ENCODE peak calls at places on chromosomes 3 and 15, in seven cellular contexts. F, N, Q, B, S, T and A are unnamed samples. For H3K27me3, the result is how much of the 10 kb centered on the place peaks cover.

GRCh38 chr3:14485981-14486380 is 54.2 kb downstream of the GRIP2 start:
- DNase-seq in F (no peak), N (no peak), Q (no peak), B (no peak), S (no peak), T (no peak), A (no peak)

GRCh38 chr3:65398953-65399352 is 639.8 kb downstream of the MAGI1 start:
- DNase-seq in F (no peak), N (no peak), Q (no peak), B (no peak), S (no peak), T (no peak), A (no peak)

GRCh38 chr3:49295489-49296058 is 18.5 kb upstream of the C3orf62 start:
- DNase-seq in F (peak), N (no peak), Q (no peak), B (no peak), S (peak), T (peak), A (no peak)

GRCh38 chr3:72310028-72310987 is 525.4 kb upstream of the PROK2 start:
- DNase-seq in F (peak), N (peak), Q (no peak), B (peak), S (no peak), T (peak), A (no peak)

GRCh38 chr3:13494463-13495350 is 14.6 kb downstream of the HDAC11 start:
- DNase-seq in F (peak), N (no peak), Q (no peak), B (no peak), S (peak), T (peak), A (no peak)

GRCh38 chr3:173463250-173463649 is 65.7 kb downstream of the NLGN1 start:
- DNase-seq in F (no peak), N (no peak), Q (no peak), B (no peak), S (no peak), T (no peak), A (no peak)

GRCh38 chr3:113354307-113354706 is 87.0 kb downstream of the CFAP44 start:
- DNase-seq in F (no peak), N (no peak), Q (no peak), B (no peak), S (no peak), T (no peak), A (no peak)

GRCh38 chr15:85024509-85025336 is 43.1 kb downstream of the PDE8A start:
- DNase-seq in F (peak), N (no peak), Q (no peak), B (no peak), S (no peak), T (peak), A (no peak)

GRCh38 chr3:112640864-112641751 is at the start of gene CCDC80:
- DNase-seq in F (peak), N (no peak), Q (peak), B (no peak), S (no peak), T (peak), A (no peak)

GRCh38 chr3:42979044-42979962 is at the start of gene GASK1A:
- DNase-seq in F (no peak), N (peak), Q (peak), B (peak), S (peak), T (peak), A (no peak)

GRCh38 chr3:49552087-49552486 is 2.2 kb upstream of the BSN start:
- DNase-seq in F (no peak), N (no peak), Q (no peak), B (no peak), S (no peak), T (no peak), A (no peak)

GRCh38 chr3:156448300-156448699 is 106.6 kb downstream of the SSR3 start:
- DNase-seq in F (peak), N (no peak), Q (no peak), B (no peak), S (no peak), T (peak), A (no peak)

GRCh38 chr15:88257311-88257901 is 867 bp upstream of the NTRK3 start:
- DNase-seq in F (no peak), N (no peak), Q (no peak), B (no peak), S (peak), T (no peak), A (no peak)

GRCh38 chr3:65894126-65894525 is 144.6 kb downstream of the MAGI1 start:
- DNase-seq in F (no peak), N (no peak), Q (no peak), B (no peak), S (no peak), T (no peak), A (no peak)

GRCh38 chr3:63791974-63792373 is 27.1 kb upstream of the C3orf49 start:
- DNase-seq in F (peak), N (no peak), Q (no peak), B (no peak), S (no peak), T (peak), A (no peak)

GRCh38 chr3:50627407-50628051 is 10.6 kb downstream of the MAPKAPK3 start:
- DNase-seq in F (peak), N (peak), Q (no peak), B (peak), S (peak), T (peak), A (peak)

GRCh38 chr3:21944251-21944650 is 193.2 kb upstream of the ZNF385D start:
- DNase-seq in F (peak), N (no peak), Q (no peak), B (no peak), S (no peak), T (peak), A (no peak)

GRCh38 chr15:90674476-90674875 is 42.7 kb upstream of the BLM start:
- DNase-seq in F (no peak), N (no peak), Q (no peak), B (no peak), S (no peak), T (no peak), A (no peak)

GRCh38 chr15:78047631-78048409 is 29.7 kb downstream of the TBC1D2B start:
- DNase-seq in F (no peak), N (peak), Q (peak), B (no peak), S (no peak), T (peak), A (no peak)

GRCh38 chr3:109382573-109382972 is 45.2 kb upstream of the DPPA4 start:
- DNase-seq in F (no peak), N (no peak), Q (no peak), B (no peak), S (no peak), T (no peak), A (no peak)

GRCh38 chr3:20215636-20216035 is 29.6 kb upstream of the SGO1 start:
- DNase-seq in F (no peak), N (no peak), Q (no peak), B (no peak), S (no peak), T (no peak), A (no peak)

GRCh38 chr3:12895391-12896205 is 54.2 kb upstream of the RPL32 start:
- DNase-seq in F (no peak), N (peak), Q (no peak), B (no peak), S (no peak), T (no peak), A (no peak)

GRCh38 chr3:9088431-9089353 is 125.4 kb upstream of the RAD18 start:
- DNase-seq in F (no peak), N (no peak), Q (no peak), B (no peak), S (peak), T (peak), A (no peak)

GRCh38 chr3:12766541-12766940 is 7.5 kb upstream of the TMEM40 start:
- DNase-seq in F (no peak), N (no peak), Q (no peak), B (no peak), S (no peak), T (no peak), A (no peak)

GRCh38 chr3:71492566-71492965 is 91.0 kb downstream of the FOXP1 start:
- DNase-seq in F (no peak), N (no peak), Q (no peak), B (no peak), S (no peak), T (no peak), A (no peak)

GRCh38 chr3:72907131-72907697 is 19.4 kb downstream of the GXYLT2 start:
- DNase-seq in F (no peak), N (no peak), Q (peak), B (peak), S (peak), T (peak), A (no peak)

GRCh38 chr3:53798144-53798543 is 48.1 kb downstream of the CHDH start:
- DNase-seq in F (no peak), N (no peak), Q (no peak), B (no peak), S (no peak), T (no peak), A (no peak)

GRCh38 chr15:52727825-52728224 is 48.6 kb upstream of the ATOSA start:
- DNase-seq in F (no peak), N (no peak), Q (no peak), B (no peak), S (no peak), T (no peak), A (no peak)

GRCh38 chr3:177713921-177714900 is 516.9 kb upstream of the TBL1XR1 start:
- DNase-seq in F (no peak), N (no peak), Q (no peak), B (no peak), S (no peak), T (no peak), A (no peak)

GRCh38 chr3:54121404-54122045 is 827 bp upstream of the CACNA2D3 start:
- DNase-seq in F (no peak), N (no peak), Q (no peak), B (no peak), S (peak), T (peak), A (no peak)

GRCh38 chr15:90598053-90598577 is 68.4 kb downstream of the CRTC3 start:
- DNase-seq in F (no peak), N (peak), Q (peak), B (peak), S (peak), T (peak), A (no peak)

GRCh38 chr15:95620934-95621579 is 709.4 kb upstream of the NR2F2 start:
- DNase-seq in F (no peak), N (no peak), Q (no peak), B (no peak), S (no peak), T (peak), A (no peak)

GRCh38 chr15:95131071-95131683 is 899.8 kb downstream of the MCTP2 start:
- DNase-seq in F (no peak), N (peak), Q (no peak), B (no peak), S (peak), T (peak), A (no peak)

GRCh38 chr3:11807651-11808050 is 39.0 kb downstream of the TAMM41 start:
- DNase-seq in F (no peak), N (no peak), Q (no peak), B (no peak), S (no peak), T (no peak), A (no peak)

GRCh38 chr15:74901612-74902063 is 5.0 kb downstream of the FAM219B start:
- DNase-seq in F (peak), N (peak), Q (peak), B (peak), S (peak), T (peak), A (no peak)

GRCh38 chr3:169668957-169669681 is 5.6 kb upstream of the MECOM start:
- DNase-seq in F (peak), N (no peak), Q (peak), B (peak), S (peak), T (peak), A (peak)

GRCh38 chr15:80160570-80161156 is 7.9 kb downstream of the FAH start:
- DNase-seq in F (peak), N (peak), Q (no peak), B (peak), S (peak), T (peak), A (no peak)

DNA sequence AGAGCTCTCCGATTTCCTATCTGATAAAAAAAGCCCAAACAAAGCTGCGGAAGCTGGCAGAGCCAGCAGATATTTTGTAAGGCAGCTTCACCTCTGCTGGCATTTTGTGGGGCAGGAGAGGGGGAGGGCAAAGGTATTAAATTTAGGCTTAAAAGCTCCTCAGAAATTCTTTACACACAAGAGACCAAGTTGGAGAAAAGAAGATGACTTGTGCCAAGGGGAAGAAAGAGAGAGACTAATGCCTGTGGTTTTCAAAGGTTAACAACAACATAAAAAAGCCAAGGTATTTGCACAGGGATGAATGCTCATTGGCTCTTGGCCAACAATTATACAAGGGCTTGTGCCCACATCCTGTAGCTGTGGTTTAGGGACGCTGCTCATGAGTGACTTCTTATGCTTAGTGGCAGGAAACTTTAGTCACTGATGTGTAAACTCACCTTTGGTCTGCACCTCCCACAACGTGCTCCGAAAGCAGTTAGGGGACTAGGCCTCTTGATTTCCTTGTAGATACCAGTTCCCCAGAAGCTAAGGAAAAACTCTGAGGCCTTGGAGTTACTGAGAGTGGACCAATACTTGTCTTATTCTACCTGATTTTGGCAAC is 152.9 kb downstream of the TPRG1 start:
- DNase-seq in F (peak), N (no peak), Q (no peak), B (peak), S (peak), T (peak), A (no peak)
- H3K27me3 ChIP-seq in F (under half), N (under half), Q (under half), B (under half), S (under half), T (under half), A (under half)

DNA sequence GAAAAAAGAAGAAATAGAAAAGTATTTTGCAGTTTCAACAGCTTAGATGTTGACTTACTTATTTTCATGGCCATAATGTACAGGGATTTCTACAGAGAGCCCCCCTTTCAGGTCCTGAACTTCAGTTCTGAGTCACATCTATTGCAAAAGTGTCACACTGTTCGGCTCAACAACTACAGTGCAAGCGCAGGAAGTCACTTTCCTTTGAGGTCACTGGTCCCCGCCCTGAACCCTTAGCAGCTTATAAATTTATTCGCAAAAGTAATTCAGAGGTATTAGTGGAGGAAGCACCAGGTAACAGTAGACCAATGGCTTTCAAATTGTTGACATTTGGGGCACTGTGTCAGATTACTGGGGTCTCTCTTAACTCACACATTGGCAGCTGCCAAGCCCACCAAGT is 130.0 kb upstream of the STRIT1 start:
- DNase-seq in F (no peak), N (no peak), Q (no peak), B (no peak), S (no peak), T (no peak), A (no peak)
- H3K27ac ChIP-seq in F (no peak), N (no peak), Q (no peak), B (no peak), S (no peak), T (no peak), A (no peak)

GRCh38 chr3:114451561-114452018 is 157.8 kb downstream of the TIGIT start:
- DNase-seq in F (peak), N (peak), Q (no peak), B (peak), S (peak), T (peak), A (no peak)

GRCh38 chr3:114454592-114455251 is 160.9 kb downstream of the TIGIT start:
- DNase-seq in F (no peak), N (peak), Q (no peak), B (no peak), S (peak), T (peak), A (no peak)

GRCh38 chr3:114452176-114452744 is 158.4 kb downstream of the TIGIT start:
- DNase-seq in F (no peak), N (no peak), Q (no peak), B (no peak), S (no peak), T (no peak), A (no peak)

GRCh38 chr3:114455432-114455831 is 161.6 kb downstream of the TIGIT start:
- DNase-seq in F (no peak), N (no peak), Q (no peak), B (no peak), S (no peak), T (no peak), A (no peak)

GRCh38 chr3:114453296-114453888 is 159.6 kb downstream of the TIGIT start:
- DNase-seq in F (no peak), N (no peak), Q (no peak), B (no peak), S (no peak), T (no peak), A (no peak)
- H3K27me3 ChIP-seq in F (under half), N (under half), Q (under half), B (under half), S (under half), T (under half), A (under half)

DNA sequence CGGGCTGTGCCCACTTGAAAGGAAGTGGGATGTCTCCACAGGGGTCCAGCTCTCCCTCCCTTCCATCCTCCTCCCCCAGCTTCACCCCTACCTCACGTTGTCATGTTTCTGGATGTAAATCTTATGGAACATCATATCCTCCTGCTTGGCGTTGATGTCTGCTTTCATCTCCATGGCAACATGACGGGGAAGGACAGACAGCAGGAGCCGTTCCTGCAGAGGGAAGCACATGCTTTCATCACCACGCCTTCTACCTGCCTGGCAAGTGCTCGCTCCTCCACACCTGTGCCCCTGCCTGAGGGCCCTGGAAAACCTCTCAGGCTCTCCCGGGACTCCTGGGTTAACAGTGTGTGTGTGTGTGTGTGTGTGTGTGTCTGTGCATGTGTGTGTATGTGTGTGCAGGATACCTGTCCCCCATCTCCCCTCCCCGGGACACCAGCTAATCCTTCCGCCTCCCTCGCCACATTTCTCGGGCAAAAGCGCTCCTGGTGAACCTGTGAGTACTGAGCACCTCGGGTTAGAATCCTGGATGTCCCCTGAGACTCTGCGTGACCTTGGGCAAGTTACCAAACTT is 101.1 kb downstream of the ADCY5 start:
- DNase-seq in F (no peak), N (no peak), Q (no peak), B (no peak), S (peak), T (no peak), A (no peak)
- H3K27ac ChIP-seq in F (no peak), N (no peak), Q (no peak), B (no peak), S (peak), T (no peak), A (peak)

GRCh38 chr15:68197661-68198437 is 7.3 kb downstream of the CALML4 start:
- DNase-seq in F (no peak), N (peak), Q (no peak), B (no peak), S (no peak), T (no peak), A (no peak)
- H3K27me3 ChIP-seq in F (under half), N (under half), Q (under half), B (under half), S (under half), T (under half), A (under half)